ENCODE peak calls at places on chromosomes 4 and X, in four cellular contexts. L is GM12878, Z is K562, O is HepG2. A is an unnamed sample.

GRCh38 chrX:41824551-41824950 is 98.8 kb downstream of the CASK start:
- DNase-seq in L (no peak), O (no peak), Z (no peak), A (no peak)

GRCh38 chrX:16517206-16517605 is 132.8 kb upstream of the S100G start:
- DNase-seq in Z (no peak), L (no peak), O (no peak), A (no peak)

GRCh38 chr4:159483110-159483509 is 380.2 kb downstream of the RAPGEF2 start:
- DNase-seq in O (no peak), Z (no peak), L (no peak), A (no peak)

GRCh38 chr4:139085141-139085540 is 69.6 kb downstream of the NOCT start:
- DNase-seq in L (no peak), O (peak), Z (peak), A (no peak)

GRCh38 chr4:159017323-159018036 is 85.4 kb upstream of the RAPGEF2 start:
- DNase-seq in L (no peak), O (peak), Z (no peak), A (no peak)

GRCh38 chrX:70592091-70592490 is 147.5 kb downstream of the DLG3 start:
- DNase-seq in Z (no peak), L (no peak), O (no peak), A (no peak)

GRCh38 chr4:105543881-105544280 is 8.5 kb upstream of the ARHGEF38 start:
- DNase-seq in O (no peak), L (no peak), Z (no peak), A (no peak)

GRCh38 chrX:130091976-130092522 is 18.2 kb downstream of the ELF4 start:
- DNase-seq in L (peak), Z (peak), O (peak), A (no peak)

GRCh38 chr4:38132140-38132673 is 172.0 kb downstream of the PTTG2 start:
- DNase-seq in L (peak), O (no peak), Z (no peak), A (peak)

DNA sequence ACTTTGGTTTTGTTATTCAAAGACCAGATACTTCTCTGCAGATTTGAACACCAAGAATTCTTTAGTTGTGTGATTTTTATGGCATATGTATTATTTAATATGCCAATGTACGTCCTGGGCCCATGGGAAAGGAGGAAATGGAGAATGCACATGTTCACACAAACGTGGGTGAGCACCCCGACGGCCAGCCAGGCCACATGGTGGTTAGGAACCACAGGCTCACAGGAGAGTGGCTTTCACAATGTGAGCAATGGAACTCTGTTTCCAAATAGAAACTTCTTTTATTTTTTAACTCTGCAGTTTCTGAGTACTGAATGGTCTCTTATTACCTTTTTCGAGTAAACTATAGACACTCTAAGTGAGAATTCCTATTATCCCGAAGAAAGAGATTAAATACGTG is 58.0 kb upstream of the UNC5C start:
- DNase-seq in Z (no peak), L (no peak), O (no peak), A (no peak)
- TF ChIP-seq USF2 in Z (no peak), L (no peak), O (no peak), A (no peak)

DNA sequence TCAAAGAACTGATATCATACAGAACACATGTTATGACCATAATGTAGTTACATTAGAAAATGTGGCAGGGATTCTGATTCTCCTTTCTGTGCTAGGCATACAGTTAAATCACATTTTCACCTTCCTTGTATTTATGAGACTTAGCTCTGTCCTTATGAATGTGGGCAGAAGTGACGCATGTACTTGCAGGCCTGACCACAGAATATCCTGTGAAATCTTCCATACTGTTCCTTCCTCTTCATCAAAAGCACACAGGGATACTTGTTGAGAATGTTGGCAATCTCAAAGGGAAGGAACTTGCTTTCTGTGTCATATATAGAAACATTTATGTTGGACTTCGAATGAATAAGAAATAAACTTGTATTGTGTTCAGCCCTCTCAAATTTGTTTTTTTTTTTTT is 17.2 kb upstream of the MYOZ2 start:
- DNase-seq in O (no peak), L (no peak), Z (no peak), A (no peak)
- TF ChIP-seq FOXM1 in O (no peak), L (no peak), Z (no peak), A (no peak)

DNA sequence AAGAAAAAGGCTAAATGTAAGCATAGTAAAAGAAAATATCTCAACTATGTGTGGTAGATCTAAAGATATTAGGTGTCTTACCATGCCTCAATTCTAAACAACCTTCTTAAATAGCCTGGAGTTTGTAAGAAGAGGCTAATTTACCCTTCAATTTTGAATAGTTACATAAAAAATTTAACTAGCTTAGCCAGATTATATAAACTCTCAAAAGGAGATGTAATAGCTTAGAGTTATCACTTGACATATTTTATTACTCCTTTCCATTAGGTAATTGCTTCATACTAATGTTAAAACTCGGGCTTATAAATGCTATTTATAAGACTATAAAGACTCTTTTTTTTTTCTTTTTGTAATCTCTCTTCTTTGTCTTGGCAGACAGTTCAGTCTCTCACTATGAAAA is 297.5 kb upstream of the PABPC4L start:
- DNase-seq in Z (no peak), L (no peak), O (no peak), A (no peak)
- TF ChIP-seq USF2 in Z (no peak), L (no peak), O (no peak), A (no peak)

GRCh38 chr4:7402526-7402925 is 32.2 kb downstream of the PSAPL1 start:
- DNase-seq in Z (no peak), O (no peak), L (no peak), A (no peak)
- TF ChIP-seq FOXM1 in Z (no peak), O (no peak), L (no peak), A (no peak)

DNA sequence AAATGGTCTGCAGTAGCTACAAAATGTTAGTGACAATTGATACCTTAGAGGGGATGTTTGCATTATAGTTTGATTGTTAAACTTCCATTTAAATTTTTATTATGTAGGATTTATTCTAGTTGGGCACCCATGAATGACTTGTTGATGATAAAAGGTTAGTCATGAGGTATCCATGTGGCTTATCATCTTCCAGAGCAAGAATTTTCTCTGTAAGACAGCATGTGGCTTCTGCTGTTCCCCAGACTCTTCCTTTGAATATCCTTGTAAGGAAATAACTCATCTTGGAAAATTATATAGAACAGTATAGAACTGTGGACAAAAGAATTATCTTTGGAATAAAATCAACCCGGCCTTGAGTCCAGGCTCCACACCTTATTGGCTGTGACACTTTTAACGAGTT is 40.1 kb upstream of the KLHL8 start:
- DNase-seq in L (no peak), O (no peak), Z (no peak), A (no peak)
- TF ChIP-seq USF2 in L (no peak), O (no peak), Z (no peak), A (no peak)

GRCh38 chr4:125317526-125317880 is 2.7 kb downstream of the FAT4 start:
- DNase-seq in Z (no peak), L (no peak), O (no peak), A (peak)
- TF ChIP-seq FOXM1 in Z (no peak), L (no peak), O (no peak), A (no peak)

A was measured in SK-N-SH.